ENCODE peak calls at places on chromosomes 2 and 18, in nine cellular contexts. U, E, I, T, G, M, O, Q and H are unnamed samples.

GRCh38 chr2:167440382-167440781 is 552.1 kb downstream of the XIRP2 start:
- DNase-seq in U (no peak), E (no peak), I (no peak), T (no peak), G (no peak), M (no peak), O (no peak), Q (no peak), H (no peak)

GRCh38 chr2:48723125-48723524 is 32.4 kb downstream of the LHCGR start:
- DNase-seq in U (no peak), E (no peak), I (no peak), T (no peak), G (no peak), M (no peak), O (no peak), Q (no peak), H (no peak)

GRCh38 chr2:20491739-20492531 is 45.1 kb downstream of the RHOB start:
- DNase-seq in U (no peak), E (peak), I (peak), T (peak), G (no peak), M (no peak), O (peak), Q (no peak), H (no peak)

GRCh38 chr18:49763590-49763989 is 49.7 kb downstream of the ACAA2 start:
- DNase-seq in U (no peak), E (no peak), I (no peak), T (no peak), G (no peak), M (no peak), O (no peak), Q (no peak), H (no peak)

GRCh38 chr2:109214651-109215371 is 85.8 kb downstream of the SH3RF3 start:
- DNase-seq in U (no peak), E (no peak), I (no peak), T (no peak), G (no peak), M (no peak), O (peak), Q (no peak), H (no peak)

GRCh38 chr18:74509856-74510769 is 13.9 kb downstream of the CNDP2 start:
- DNase-seq in U (no peak), E (no peak), I (no peak), T (no peak), G (no peak), M (no peak), O (peak), Q (peak), H (peak)

GRCh38 chr18:55687106-55687505 is 99.1 kb upstream of the TCF4 start:
- DNase-seq in U (no peak), E (no peak), I (no peak), T (no peak), G (no peak), M (no peak), O (no peak), Q (no peak), H (no peak)

GRCh38 chr2:96354492-96354891 is 18.9 kb downstream of the NCAPH start:
- DNase-seq in U (no peak), E (no peak), I (no peak), T (no peak), G (no peak), M (no peak), O (no peak), Q (no peak), H (no peak)

GRCh38 chr2:9707008-9707407 is 76.2 kb upstream of the YWHAQ start:
- DNase-seq in U (no peak), E (no peak), I (no peak), T (no peak), G (no peak), M (no peak), O (no peak), Q (no peak), H (no peak)

GRCh38 chr18:29248856-29249255 is 1071.9 kb upstream of the CDH2 start:
- DNase-seq in U (no peak), E (no peak), I (no peak), T (no peak), G (no peak), M (no peak), O (no peak), Q (no peak), H (no peak)

GRCh38 chr2:233234264-233234663 is 17.2 kb upstream of the ATG16L1 start:
- DNase-seq in U (no peak), E (no peak), I (no peak), T (no peak), G (no peak), M (no peak), O (no peak), Q (no peak), H (no peak)

GRCh38 chr2:27828305-27828704 is 56.8 kb downstream of the MRPL33 start:
- DNase-seq in U (no peak), E (no peak), I (no peak), T (no peak), G (no peak), M (no peak), O (no peak), Q (no peak), H (no peak)

GRCh38 chr2:16674154-16674553 is 8.5 kb upstream of the CYRIA start:
- DNase-seq in U (no peak), E (no peak), I (no peak), T (no peak), G (no peak), M (no peak), O (no peak), Q (no peak), H (no peak)

GRCh38 chr2:34570266-34570872 is 971.3 kb upstream of the FAM98A start:
- DNase-seq in U (peak), E (no peak), I (no peak), T (peak), G (no peak), M (peak), O (no peak), Q (no peak), H (no peak)

GRCh38 chr2:70420005-70420580 is 118.2 kb upstream of the FAM136A start:
- DNase-seq in U (no peak), E (no peak), I (no peak), T (no peak), G (no peak), M (no peak), O (no peak), Q (peak), H (no peak)
- TF ChIP-seq POLR2AphosphoS5 in U (no peak), E (no peak), I (no peak), T (no peak), G (no peak), M (no peak), O (no peak), Q (no peak), H (no peak)

DNA sequence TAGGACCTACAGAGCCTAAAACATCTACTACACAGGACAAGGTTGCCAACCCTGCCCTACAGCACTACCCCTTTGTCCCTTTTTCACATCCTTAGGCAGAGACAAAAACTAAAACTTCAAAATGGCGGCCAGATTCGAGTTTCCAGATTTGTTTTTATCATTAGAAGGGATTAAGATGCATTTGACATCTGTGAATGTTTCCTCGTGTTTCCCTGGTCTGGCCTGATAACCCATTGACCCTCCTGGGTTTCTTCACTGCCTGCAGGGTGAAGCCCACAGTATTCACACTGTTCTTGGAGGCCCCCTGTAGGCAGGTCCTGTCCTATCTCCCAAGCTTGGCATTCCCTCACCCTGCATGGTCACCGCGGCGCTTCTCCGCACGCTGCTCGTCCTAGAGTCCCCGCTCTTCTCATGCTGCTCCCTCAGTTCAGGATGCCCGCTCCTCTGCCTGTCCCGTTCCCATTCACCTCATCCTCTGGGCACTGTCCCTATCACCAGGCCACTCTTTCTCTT is 67.6 kb downstream of the TPGS2 start:
- DNase-seq in U (peak), E (no peak), I (peak), T (no peak), G (no peak), M (no peak), O (no peak), Q (no peak), H (no peak)
- TF ChIP-seq CTCF in U (peak), E (no peak), I (peak), T (no peak), G (no peak), M (no peak), O (no peak), Q (no peak), H (no peak)

GRCh38 chr2:71336802-71337201 is 5.2 kb downstream of the ZNF638 start:
- DNase-seq in U (no peak), E (no peak), I (no peak), T (no peak), G (peak), M (no peak), O (no peak), Q (no peak), H (no peak)
- TF ChIP-seq POLR2AphosphoS5 in U (no peak), E (no peak), I (no peak), T (no peak), G (no peak), M (no peak), O (no peak), Q (no peak), H (no peak)

GRCh38 chr2:80328033-80328635 is 23.6 kb upstream of the LRRTM1 start:
- DNase-seq in U (no peak), E (no peak), I (no peak), T (no peak), G (no peak), M (no peak), O (no peak), Q (no peak), H (no peak)
- TF ChIP-seq CTCF in U (no peak), E (no peak), I (no peak), T (no peak), G (no peak), M (no peak), O (no peak), Q (no peak), H (no peak)